ENCODE peak calls at places on chromosomes 2 and 18, in six cellular contexts. One of them, this sample, is unnamed.

GRCh38 chr2:138294451-138294850 is 207.1 kb upstream of the SPOPL start:
- DNase-seq in thoracic aorta: no peak
- DNase-seq in lung: no peak
- DNase-seq in activated CD8-positive, alpha-beta T cell treated with anti-CD3 and anti-CD28 coated beads for 36 hours: no peak
- DNase-seq in heart right ventricle: no peak
- DNase-seq in breast epithelium: no peak
- DNase-seq in this sample: peak; percentile 40

GRCh38 chr2:174465327-174465726 is 21.5 kb downstream of the GPR155 start:
- DNase-seq in thoracic aorta: no peak
- DNase-seq in lung: no peak
- DNase-seq in activated CD8-positive, alpha-beta T cell treated with anti-CD3 and anti-CD28 coated beads for 36 hours: no peak
- DNase-seq in heart right ventricle: no peak
- DNase-seq in breast epithelium: no peak
- DNase-seq in this sample: no peak

GRCh38 chr2:137935591-137935990 is 28.7 kb upstream of the HNMT start:
- DNase-seq in thoracic aorta: no peak
- DNase-seq in lung: no peak
- DNase-seq in activated CD8-positive, alpha-beta T cell treated with anti-CD3 and anti-CD28 coated beads for 36 hours: no peak
- DNase-seq in heart right ventricle: no peak
- DNase-seq in breast epithelium: no peak
- DNase-seq in this sample: no peak

GRCh38 chr2:50535256-50535655 is 496.7 kb downstream of the NRXN1 start:
- DNase-seq in thoracic aorta: no peak
- DNase-seq in lung: no peak
- DNase-seq in activated CD8-positive, alpha-beta T cell treated with anti-CD3 and anti-CD28 coated beads for 36 hours: no peak
- DNase-seq in heart right ventricle: no peak
- DNase-seq in breast epithelium: no peak
- DNase-seq in this sample: no peak

GRCh38 chr2:173217106-173217840 is 137.4 kb upstream of the CDCA7 start:
- DNase-seq in thoracic aorta: no peak
- DNase-seq in lung: no peak
- DNase-seq in activated CD8-positive, alpha-beta T cell treated with anti-CD3 and anti-CD28 coated beads for 36 hours: no peak
- DNase-seq in heart right ventricle: no peak
- DNase-seq in breast epithelium: no peak
- DNase-seq in this sample: no peak

GRCh38 chr2:54999182-54999581 is 51.1 kb downstream of the RTN4 start:
- DNase-seq in thoracic aorta: no peak
- DNase-seq in lung: no peak
- DNase-seq in activated CD8-positive, alpha-beta T cell treated with anti-CD3 and anti-CD28 coated beads for 36 hours: peak; percentile 12
- DNase-seq in heart right ventricle: no peak
- DNase-seq in breast epithelium: no peak
- DNase-seq in this sample: peak; percentile 68

GRCh38 chr2:172849519-172850217 is 114.0 kb downstream of the RAPGEF4 start:
- DNase-seq in thoracic aorta: no peak
- DNase-seq in lung: no peak
- DNase-seq in activated CD8-positive, alpha-beta T cell treated with anti-CD3 and anti-CD28 coated beads for 36 hours: no peak
- DNase-seq in heart right ventricle: no peak
- DNase-seq in breast epithelium: no peak
- DNase-seq in this sample: no peak

GRCh38 chr2:188199716-188200128 is 92.0 kb upstream of the GULP1 start:
- DNase-seq in thoracic aorta: no peak
- DNase-seq in lung: no peak
- DNase-seq in activated CD8-positive, alpha-beta T cell treated with anti-CD3 and anti-CD28 coated beads for 36 hours: no peak
- DNase-seq in heart right ventricle: no peak
- DNase-seq in breast epithelium: no peak
- DNase-seq in this sample: peak; percentile 9

GRCh38 chr2:105929506-105929905 is 184.8 kb downstream of the NCK2 start:
- DNase-seq in thoracic aorta: no peak
- DNase-seq in lung: no peak
- DNase-seq in activated CD8-positive, alpha-beta T cell treated with anti-CD3 and anti-CD28 coated beads for 36 hours: peak; percentile 78
- DNase-seq in heart right ventricle: no peak
- DNase-seq in breast epithelium: no peak
- DNase-seq in this sample: no peak

GRCh38 chr2:73043978-73044832 is 27.3 kb downstream of the SFXN5 start:
- DNase-seq in thoracic aorta: no peak
- DNase-seq in lung: no peak
- DNase-seq in activated CD8-positive, alpha-beta T cell treated with anti-CD3 and anti-CD28 coated beads for 36 hours: peak; percentile 34
- DNase-seq in heart right ventricle: no peak
- DNase-seq in breast epithelium: no peak
- DNase-seq in this sample: no peak

DNA sequence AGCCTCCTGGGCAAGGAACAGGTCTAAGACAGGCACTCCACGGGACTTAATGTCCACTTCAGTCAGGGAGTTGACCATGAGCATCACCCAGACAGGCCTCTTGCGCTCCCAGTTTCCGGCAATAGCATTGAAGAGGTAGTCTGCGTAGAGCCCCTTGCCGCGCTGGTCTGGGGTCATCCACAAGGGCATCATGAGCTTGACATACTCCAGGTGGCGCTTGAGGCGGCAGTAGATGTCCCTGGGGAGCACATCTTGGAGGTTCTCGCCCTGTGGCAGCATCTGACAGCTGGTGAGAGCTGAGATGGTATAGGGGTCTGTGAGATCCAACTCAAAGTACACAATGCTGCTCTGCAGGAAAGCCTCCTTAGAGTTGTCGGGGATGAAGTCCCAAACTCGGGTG is 10.6 kb downstream of the TRABD2A start:
- DNase-seq in thoracic aorta: no peak
- DNase-seq in lung: no peak
- DNase-seq in activated CD8-positive, alpha-beta T cell treated with anti-CD3 and anti-CD28 coated beads for 36 hours: no peak
- DNase-seq in heart right ventricle: no peak
- DNase-seq in breast epithelium: no peak
- DNase-seq in this sample: no peak
- TF ChIP-seq CTCF in thoracic aorta: no peak
- TF ChIP-seq CTCF in lung: no peak
- TF ChIP-seq CTCF in activated CD8-positive, alpha-beta T cell treated with anti-CD3 and anti-CD28 coated beads for 36 hours: no peak
- TF ChIP-seq CTCF in heart right ventricle: no peak
- TF ChIP-seq CTCF in breast epithelium: no peak
- TF ChIP-seq CTCF in this sample: no peak

DNA sequence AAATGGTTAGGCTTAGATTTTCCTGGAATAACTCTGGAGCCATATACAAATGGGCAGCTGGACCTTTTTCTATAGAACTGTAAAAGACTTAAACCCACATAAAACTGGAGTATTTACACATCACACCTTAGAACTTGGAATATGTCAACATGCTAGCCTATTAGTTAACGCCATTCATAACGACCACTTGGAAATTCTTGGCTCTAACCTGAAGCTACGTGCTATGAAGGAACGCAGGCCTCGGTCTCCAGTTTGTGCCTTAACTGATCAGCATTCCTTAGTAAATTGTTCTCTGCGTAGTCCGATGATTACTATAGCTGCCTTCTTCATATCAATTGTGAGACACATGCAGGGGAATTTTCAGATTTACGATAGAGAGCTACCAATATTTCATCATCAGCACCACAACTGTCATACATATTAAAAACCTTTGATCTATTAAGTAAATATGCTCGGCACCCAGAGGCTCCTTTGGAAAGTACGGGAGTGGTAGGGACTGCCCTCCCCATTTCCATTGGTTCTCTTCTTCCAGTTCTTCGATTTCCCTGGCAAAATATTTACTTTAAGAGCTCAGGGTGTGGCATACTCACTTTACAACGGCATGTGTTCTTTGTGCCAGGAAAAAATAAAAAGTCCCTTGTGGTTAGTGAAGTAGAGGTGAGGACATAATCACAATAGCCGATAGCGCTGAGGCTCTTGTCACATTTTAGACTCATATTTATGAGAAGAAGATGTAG is 17.4 kb upstream of the CCL20 start:
- DNase-seq in thoracic aorta: no peak
- DNase-seq in lung: no peak
- DNase-seq in activated CD8-positive, alpha-beta T cell treated with anti-CD3 and anti-CD28 coated beads for 36 hours: no peak
- DNase-seq in heart right ventricle: no peak
- DNase-seq in breast epithelium: no peak
- DNase-seq in this sample: peak; percentile 78
- TF ChIP-seq CTCF in thoracic aorta: no peak
- TF ChIP-seq CTCF in lung: no peak
- TF ChIP-seq CTCF in activated CD8-positive, alpha-beta T cell treated with anti-CD3 and anti-CD28 coated beads for 36 hours: no peak
- TF ChIP-seq CTCF in heart right ventricle: no peak
- TF ChIP-seq CTCF in breast epithelium: no peak
- TF ChIP-seq CTCF in this sample: no peak

GRCh38 chr18:75823376-75823950 is 396.0 kb upstream of the SMIM21 start:
- DNase-seq in thoracic aorta: no peak
- DNase-seq in lung: no peak
- DNase-seq in activated CD8-positive, alpha-beta T cell treated with anti-CD3 and anti-CD28 coated beads for 36 hours: no peak
- DNase-seq in heart right ventricle: no peak
- DNase-seq in breast epithelium: no peak
- DNase-seq in this sample: no peak
- TF ChIP-seq CTCF in thoracic aorta: no peak
- TF ChIP-seq CTCF in lung: no peak
- TF ChIP-seq CTCF in activated CD8-positive, alpha-beta T cell treated with anti-CD3 and anti-CD28 coated beads for 36 hours: no peak
- TF ChIP-seq CTCF in heart right ventricle: no peak
- TF ChIP-seq CTCF in breast epithelium: no peak
- TF ChIP-seq CTCF in this sample: no peak

DNA sequence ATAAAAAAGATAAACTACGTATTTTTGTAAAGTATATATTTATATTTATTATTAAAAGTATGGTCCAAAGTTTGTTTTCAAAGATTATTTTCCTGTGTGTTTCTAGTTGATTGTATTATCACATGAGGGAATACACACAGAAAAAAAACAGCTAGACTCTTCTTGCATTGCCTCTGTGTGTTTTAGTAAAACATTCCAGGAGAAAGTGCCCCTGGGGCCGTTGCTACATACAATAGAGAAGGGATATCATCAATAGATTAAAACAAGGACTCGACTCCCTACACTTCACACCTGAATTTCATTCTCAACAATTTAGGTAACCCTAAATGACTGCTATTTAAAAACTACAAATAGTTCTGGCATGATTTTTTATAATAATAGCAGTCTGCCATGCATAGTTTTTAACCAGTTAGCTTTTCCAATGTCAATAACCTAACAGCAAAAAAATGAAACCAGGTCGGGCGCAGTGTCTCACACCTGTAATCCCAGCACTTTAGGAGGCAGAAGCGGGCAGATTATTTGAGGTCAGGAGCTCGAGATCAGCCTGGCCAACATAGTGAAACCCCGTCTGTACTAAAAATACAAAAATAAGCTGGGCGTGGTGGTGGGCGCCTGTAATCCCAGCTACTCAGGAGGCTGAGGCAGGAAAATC is 171.3 kb downstream of the DNAH6 start:
- DNase-seq in thoracic aorta: no peak
- DNase-seq in lung: no peak
- DNase-seq in activated CD8-positive, alpha-beta T cell treated with anti-CD3 and anti-CD28 coated beads for 36 hours: no peak
- DNase-seq in heart right ventricle: no peak
- DNase-seq in breast epithelium: no peak
- DNase-seq in this sample: no peak
- TF ChIP-seq CTCF in thoracic aorta: no peak
- TF ChIP-seq CTCF in lung: no peak
- TF ChIP-seq CTCF in activated CD8-positive, alpha-beta T cell treated with anti-CD3 and anti-CD28 coated beads for 36 hours: no peak
- TF ChIP-seq CTCF in heart right ventricle: no peak
- TF ChIP-seq CTCF in breast epithelium: no peak
- TF ChIP-seq CTCF in this sample: no peak

GRCh38 chr2:161306919-161307318 is 1.3 kb upstream of the PSMD14 start:
- DNase-seq in thoracic aorta: no peak
- DNase-seq in lung: no peak
- DNase-seq in activated CD8-positive, alpha-beta T cell treated with anti-CD3 and anti-CD28 coated beads for 36 hours: no peak
- DNase-seq in heart right ventricle: no peak
- DNase-seq in breast epithelium: no peak
- DNase-seq in this sample: no peak
- TF ChIP-seq CTCF in thoracic aorta: no peak
- TF ChIP-seq CTCF in lung: no peak
- TF ChIP-seq CTCF in activated CD8-positive, alpha-beta T cell treated with anti-CD3 and anti-CD28 coated beads for 36 hours: no peak
- TF ChIP-seq CTCF in heart right ventricle: no peak
- TF ChIP-seq CTCF in breast epithelium: no peak
- TF ChIP-seq CTCF in this sample: no peak

GRCh38 chr2:46549159-46549902 is 70.0 kb downstream of the TMEM247 start:
- DNase-seq in thoracic aorta: no peak
- DNase-seq in lung: no peak
- DNase-seq in activated CD8-positive, alpha-beta T cell treated with anti-CD3 and anti-CD28 coated beads for 36 hours: peak; percentile 12
- DNase-seq in heart right ventricle: no peak
- DNase-seq in breast epithelium: no peak
- DNase-seq in this sample: no peak
- TF ChIP-seq CTCF in thoracic aorta: no peak
- TF ChIP-seq CTCF in lung: no peak
- TF ChIP-seq CTCF in activated CD8-positive, alpha-beta T cell treated with anti-CD3 and anti-CD28 coated beads for 36 hours: no peak
- TF ChIP-seq CTCF in heart right ventricle: no peak
- TF ChIP-seq CTCF in breast epithelium: no peak
- TF ChIP-seq CTCF in this sample: no peak

DNA sequence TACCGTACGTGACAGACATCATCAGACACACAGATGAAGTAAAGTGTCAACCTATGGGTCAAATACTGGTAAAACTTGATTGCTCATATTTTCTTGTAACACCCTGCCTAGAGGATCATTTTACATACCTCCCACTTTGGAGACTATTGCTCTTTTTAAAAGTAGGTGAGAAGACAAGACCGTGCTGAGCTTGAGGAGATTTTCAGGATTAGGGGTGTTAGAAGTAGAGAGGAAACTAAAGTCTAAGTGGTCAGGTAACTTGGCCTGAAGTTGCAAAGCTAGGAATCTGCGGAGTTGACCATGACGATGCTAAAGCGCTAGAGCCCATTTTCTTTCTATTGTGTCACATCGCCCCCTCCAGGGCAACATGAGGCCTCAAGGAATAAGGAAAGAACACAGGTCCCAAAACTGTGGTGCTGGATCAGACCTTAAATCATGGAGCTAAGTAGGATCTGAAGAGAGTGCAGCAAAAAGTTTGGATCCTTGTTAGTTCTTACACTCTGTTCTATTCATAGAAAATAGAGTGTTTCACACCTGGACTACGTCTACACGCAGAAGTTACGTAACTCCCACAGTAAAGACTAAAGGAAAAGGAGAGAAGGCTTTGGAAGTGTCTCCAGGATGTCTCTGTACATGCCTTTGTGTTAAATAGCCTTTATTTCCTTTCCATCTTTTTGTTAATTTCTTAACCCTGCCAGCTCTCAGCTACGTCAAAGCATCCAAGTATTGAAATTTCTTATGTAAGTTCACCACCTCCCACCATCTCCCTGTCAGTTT is 8.7 kb downstream of the DTNB start:
- DNase-seq in thoracic aorta: no peak
- DNase-seq in lung: peak; percentile 54
- DNase-seq in activated CD8-positive, alpha-beta T cell treated with anti-CD3 and anti-CD28 coated beads for 36 hours: peak; percentile 56
- DNase-seq in heart right ventricle: peak; percentile 11
- DNase-seq in breast epithelium: no peak
- DNase-seq in this sample: peak; percentile 88
- TF ChIP-seq CTCF in thoracic aorta: peak; percentile 69
- TF ChIP-seq CTCF in lung: peak; percentile 66
- TF ChIP-seq CTCF in activated CD8-positive, alpha-beta T cell treated with anti-CD3 and anti-CD28 coated beads for 36 hours: peak; percentile 33
- TF ChIP-seq CTCF in heart right ventricle: peak; percentile 44
- TF ChIP-seq CTCF in breast epithelium: no peak
- TF ChIP-seq CTCF in this sample: peak; percentile 43

GRCh38 chr2:157596992-157597681 is 31.5 kb downstream of the ACVR1C start:
- DNase-seq in thoracic aorta: no peak
- DNase-seq in lung: no peak
- DNase-seq in activated CD8-positive, alpha-beta T cell treated with anti-CD3 and anti-CD28 coated beads for 36 hours: peak; percentile 71
- DNase-seq in heart right ventricle: peak; percentile 29
- DNase-seq in breast epithelium: no peak
- DNase-seq in this sample: no peak
- TF ChIP-seq CTCF in thoracic aorta: no peak
- TF ChIP-seq CTCF in lung: no peak
- TF ChIP-seq CTCF in activated CD8-positive, alpha-beta T cell treated with anti-CD3 and anti-CD28 coated beads for 36 hours: peak; percentile 71
- TF ChIP-seq CTCF in heart right ventricle: no peak
- TF ChIP-seq CTCF in breast epithelium: no peak
- TF ChIP-seq CTCF in this sample: no peak

DNA sequence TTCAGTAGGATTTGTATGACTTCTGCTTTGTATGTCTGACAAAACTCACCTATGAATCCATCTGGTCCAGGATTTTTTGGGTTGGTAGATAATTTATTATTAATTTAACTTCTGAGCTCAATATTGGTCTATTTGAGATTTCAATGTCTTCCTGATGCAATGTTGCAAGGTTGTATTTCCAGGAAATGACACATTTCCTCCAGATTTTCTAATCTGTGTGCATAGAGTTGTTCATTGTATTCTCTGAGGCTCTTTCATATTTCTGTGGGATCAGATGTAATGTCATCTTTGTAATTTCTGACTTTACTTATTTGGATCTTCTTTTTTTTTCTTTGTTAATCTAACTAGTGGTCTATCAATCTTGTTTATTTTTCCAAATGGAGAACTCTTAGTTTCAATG is 584.7 kb upstream of the SETBP1 start:
- DNase-seq in thoracic aorta: no peak
- DNase-seq in lung: no peak
- DNase-seq in activated CD8-positive, alpha-beta T cell treated with anti-CD3 and anti-CD28 coated beads for 36 hours: no peak
- DNase-seq in heart right ventricle: no peak
- DNase-seq in breast epithelium: no peak
- DNase-seq in this sample: no peak
- TF ChIP-seq CTCF in thoracic aorta: no peak
- TF ChIP-seq CTCF in lung: no peak
- TF ChIP-seq CTCF in activated CD8-positive, alpha-beta T cell treated with anti-CD3 and anti-CD28 coated beads for 36 hours: no peak
- TF ChIP-seq CTCF in heart right ventricle: no peak
- TF ChIP-seq CTCF in breast epithelium: no peak
- TF ChIP-seq CTCF in this sample: no peak

This sample was measured in MCF 10A.